ENCODE peak calls at places on chromosomes 3 and 15, in four cellular contexts. One of them, this sample, is unnamed.

GRCh38 chr3:38454179-38454883 is 641 bp downstream of the ACVR2B start:
- DNase-seq in cardiac fibroblast: peak
- DNase-seq in activated B cell treated with CpG ODN at 0.5 μM for 24 hours: no peak
- DNase-seq in A549: peak
- DNase-seq in this sample: peak

GRCh38 chr3:99256788-99257187 is 355.3 kb upstream of the DCBLD2 start:
- DNase-seq in activated B cell treated with CpG ODN at 0.5 μM for 24 hours: no peak
- DNase-seq in A549: no peak
- DNase-seq in cardiac fibroblast: no peak
- DNase-seq in this sample: no peak

GRCh38 chr3:170321326-170322034 is 36.0 kb upstream of the SKIL start:
- DNase-seq in A549: no peak
- DNase-seq in activated B cell treated with CpG ODN at 0.5 μM for 24 hours: no peak
- DNase-seq in cardiac fibroblast: no peak
- DNase-seq in this sample: no peak

GRCh38 chr3:14885307-14885706 is 62.1 kb upstream of the NR2C2 start:
- DNase-seq in A549: no peak
- DNase-seq in activated B cell treated with CpG ODN at 0.5 μM for 24 hours: no peak
- DNase-seq in cardiac fibroblast: no peak
- DNase-seq in this sample: peak

GRCh38 chr15:35279811-35280210 is 194.7 kb upstream of the NANOGP8 start:
- DNase-seq in A549: no peak
- DNase-seq in cardiac fibroblast: peak
- DNase-seq in activated B cell treated with CpG ODN at 0.5 μM for 24 hours: no peak
- DNase-seq in this sample: no peak

GRCh38 chr3:37511357-37511970 is 337.1 kb upstream of the LRRFIP2 start:
- DNase-seq in activated B cell treated with CpG ODN at 0.5 μM for 24 hours: no peak
- DNase-seq in cardiac fibroblast: no peak
- DNase-seq in A549: no peak
- DNase-seq in this sample: no peak

GRCh38 chr15:71753346-71753745 is 57.0 kb upstream of the NR2E3 start:
- DNase-seq in cardiac fibroblast: peak
- DNase-seq in activated B cell treated with CpG ODN at 0.5 μM for 24 hours: no peak
- DNase-seq in A549: peak
- DNase-seq in this sample: no peak

GRCh38 chr15:90863987-90864386 is 4.4 kb upstream of the FURIN start:
- DNase-seq in cardiac fibroblast: peak
- DNase-seq in A549: no peak
- DNase-seq in activated B cell treated with CpG ODN at 0.5 μM for 24 hours: no peak
- DNase-seq in this sample: no peak

DNA sequence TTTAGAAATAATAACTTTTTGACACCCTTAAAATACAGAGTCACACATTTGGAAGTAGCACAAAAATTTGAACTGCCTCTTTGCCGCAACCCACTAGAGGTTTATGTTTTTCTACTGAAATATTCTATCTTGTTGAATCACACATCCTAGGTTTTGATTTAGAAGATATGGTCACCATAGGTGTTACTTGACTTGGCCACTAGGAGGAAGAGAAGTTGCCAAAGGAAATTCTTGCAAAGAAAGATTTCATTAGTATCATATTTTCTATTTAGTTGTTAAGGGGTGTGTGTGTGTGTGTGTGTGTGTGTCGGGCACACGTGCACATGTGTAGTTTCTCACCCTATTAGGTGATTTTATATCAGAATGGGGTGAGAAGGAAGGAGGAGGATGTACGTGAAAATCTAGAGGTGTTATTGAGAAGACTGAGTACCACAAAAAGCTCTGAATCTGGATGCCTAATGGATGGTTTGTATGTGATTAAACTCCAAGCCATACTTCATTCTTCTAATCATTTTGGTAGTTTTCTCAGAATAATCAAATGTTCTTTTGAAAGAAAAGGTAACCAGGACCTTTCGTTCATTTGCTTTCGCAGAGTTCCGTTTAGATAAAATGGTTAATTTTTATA is 31.5 kb downstream of the ZFAND6 start:
- DNase-seq in cardiac fibroblast: peak
- DNase-seq in activated B cell treated with CpG ODN at 0.5 μM for 24 hours: no peak
- DNase-seq in A549: peak
- DNase-seq in this sample: no peak
- TF ChIP-seq CTCF in cardiac fibroblast: peak
- TF ChIP-seq CTCF in activated B cell treated with CpG ODN at 0.5 μM for 24 hours: no peak
- TF ChIP-seq CTCF in A549: peak
- TF ChIP-seq CTCF in this sample: peak

GRCh38 chr3:155835341-155836071 is 18.7 kb downstream of the SLC33A1 start:
- DNase-seq in A549: no peak
- DNase-seq in cardiac fibroblast: no peak
- DNase-seq in activated B cell treated with CpG ODN at 0.5 μM for 24 hours: no peak
- DNase-seq in this sample: no peak
- TF ChIP-seq CTCF in A549: no peak
- TF ChIP-seq CTCF in cardiac fibroblast: no peak
- TF ChIP-seq CTCF in activated B cell treated with CpG ODN at 0.5 μM for 24 hours: no peak
- TF ChIP-seq CTCF in this sample: no peak

GRCh38 chr15:69472575-69472974 is 20.0 kb downstream of the RPLP1 start:
- DNase-seq in cardiac fibroblast: no peak
- DNase-seq in A549: no peak
- DNase-seq in activated B cell treated with CpG ODN at 0.5 μM for 24 hours: no peak
- DNase-seq in this sample: no peak

GRCh38 chr15:69474291-69474690 is 21.7 kb downstream of the RPLP1 start:
- DNase-seq in A549: no peak
- DNase-seq in cardiac fibroblast: peak
- DNase-seq in activated B cell treated with CpG ODN at 0.5 μM for 24 hours: no peak
- DNase-seq in this sample: no peak

GRCh38 chr15:69475769-69476358 is 23.2 kb downstream of the RPLP1 start:
- DNase-seq in cardiac fibroblast: peak
- DNase-seq in activated B cell treated with CpG ODN at 0.5 μM for 24 hours: peak
- DNase-seq in A549: peak
- DNase-seq in this sample: peak

GRCh38 chr15:69476704-69477473 is 24.3 kb downstream of the RPLP1 start:
- DNase-seq in cardiac fibroblast: no peak
- DNase-seq in A549: no peak
- DNase-seq in activated B cell treated with CpG ODN at 0.5 μM for 24 hours: no peak
- DNase-seq in this sample: no peak

GRCh38 chr15:69474846-69475455 is 22.3 kb downstream of the RPLP1 start:
- DNase-seq in activated B cell treated with CpG ODN at 0.5 μM for 24 hours: no peak
- DNase-seq in A549: peak
- DNase-seq in cardiac fibroblast: peak
- DNase-seq in this sample: no peak
- TF ChIP-seq CTCF in activated B cell treated with CpG ODN at 0.5 μM for 24 hours: no peak
- TF ChIP-seq CTCF in A549: no peak
- TF ChIP-seq CTCF in cardiac fibroblast: peak
- TF ChIP-seq CTCF in this sample: no peak

GRCh38 chr3:71489315-71489761 is 94.2 kb downstream of the FOXP1 start:
- DNase-seq in A549: no peak
- DNase-seq in cardiac fibroblast: no peak
- DNase-seq in activated B cell treated with CpG ODN at 0.5 μM for 24 hours: no peak
- DNase-seq in this sample: peak

GRCh38 chr3:71492566-71492965 is 91.0 kb downstream of the FOXP1 start:
- DNase-seq in cardiac fibroblast: no peak
- DNase-seq in A549: no peak
- DNase-seq in activated B cell treated with CpG ODN at 0.5 μM for 24 hours: no peak
- DNase-seq in this sample: no peak

GRCh38 chr3:71490692-71491091 is 92.8 kb downstream of the FOXP1 start:
- DNase-seq in activated B cell treated with CpG ODN at 0.5 μM for 24 hours: no peak
- DNase-seq in cardiac fibroblast: no peak
- DNase-seq in A549: no peak
- DNase-seq in this sample: no peak

GRCh38 chr3:71492969-71493368 is 90.6 kb downstream of the FOXP1 start:
- DNase-seq in activated B cell treated with CpG ODN at 0.5 μM for 24 hours: no peak
- DNase-seq in cardiac fibroblast: no peak
- DNase-seq in A549: no peak
- DNase-seq in this sample: no peak

DNA sequence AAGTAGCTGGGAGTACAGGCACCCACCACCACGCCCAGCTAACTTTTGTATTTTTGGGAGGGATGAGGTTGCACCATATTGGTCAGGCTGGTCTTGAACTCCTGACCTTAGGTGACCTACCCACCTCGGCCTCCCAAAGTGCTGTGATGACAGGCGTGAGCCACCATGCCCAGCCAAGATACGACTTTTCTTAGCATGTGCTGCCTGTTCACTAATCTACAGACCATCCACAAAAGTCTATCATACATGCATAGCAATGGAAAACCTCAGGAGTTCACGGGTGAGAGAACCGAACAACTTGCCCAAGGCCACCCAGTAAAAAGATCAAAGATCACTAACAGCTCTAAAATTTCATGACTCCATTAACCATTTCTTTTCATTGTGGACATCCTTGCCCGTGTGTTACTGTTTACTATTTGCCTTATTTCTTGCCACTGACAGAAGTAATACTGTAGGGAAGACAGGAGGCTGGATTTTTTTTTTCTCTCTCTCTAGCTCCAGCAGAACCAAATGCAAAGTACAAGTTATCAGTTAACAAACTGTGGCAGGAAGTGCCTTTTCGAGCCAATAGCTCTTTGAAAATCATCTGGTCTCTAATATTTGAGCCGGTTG is 92.3 kb downstream of the FOXP1 start:
- DNase-seq in A549: no peak
- DNase-seq in cardiac fibroblast: no peak
- DNase-seq in activated B cell treated with CpG ODN at 0.5 μM for 24 hours: no peak
- DNase-seq in this sample: no peak
- TF ChIP-seq CTCF in A549: no peak
- TF ChIP-seq CTCF in cardiac fibroblast: no peak
- TF ChIP-seq CTCF in activated B cell treated with CpG ODN at 0.5 μM for 24 hours: no peak
- TF ChIP-seq CTCF in this sample: no peak

GRCh38 chr3:111691293-111691909 is 96.3 kb upstream of the ZBED2 start:
- DNase-seq in cardiac fibroblast: peak
- DNase-seq in activated B cell treated with CpG ODN at 0.5 μM for 24 hours: no peak
- DNase-seq in A549: peak
- DNase-seq in this sample: no peak
- TF ChIP-seq CTCF in cardiac fibroblast: peak
- TF ChIP-seq CTCF in activated B cell treated with CpG ODN at 0.5 μM for 24 hours: no peak
- TF ChIP-seq CTCF in A549: peak
- TF ChIP-seq CTCF in this sample: peak

DNA sequence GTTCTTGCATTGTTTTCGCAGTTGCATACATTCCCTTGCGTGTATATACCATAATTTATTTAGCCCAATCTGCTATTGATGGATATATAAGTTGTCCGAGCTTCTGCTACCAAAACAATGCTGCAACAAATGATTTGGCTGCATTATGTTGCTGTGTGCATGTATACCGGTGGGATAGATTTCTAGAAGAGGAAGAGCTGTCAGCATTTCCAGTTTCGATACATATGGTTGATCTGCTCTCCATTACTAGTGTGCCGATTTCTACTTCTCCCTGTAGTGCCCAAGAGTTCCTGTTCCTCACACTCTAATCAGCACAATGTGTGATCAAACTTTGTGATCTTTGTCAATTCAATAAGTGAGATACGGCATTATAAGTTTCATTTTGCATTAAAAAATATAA is 92.8 kb upstream of the NMNAT3 start:
- DNase-seq in A549: no peak
- DNase-seq in cardiac fibroblast: no peak
- DNase-seq in activated B cell treated with CpG ODN at 0.5 μM for 24 hours: no peak
- DNase-seq in this sample: no peak
- TF ChIP-seq CTCF in A549: no peak
- TF ChIP-seq CTCF in cardiac fibroblast: no peak
- TF ChIP-seq CTCF in activated B cell treated with CpG ODN at 0.5 μM for 24 hours: no peak
- TF ChIP-seq CTCF in this sample: no peak

GRCh38 chr3:152123457-152123856 is 145.3 kb upstream of the MBNL1 start:
- DNase-seq in A549: no peak
- DNase-seq in cardiac fibroblast: peak
- DNase-seq in activated B cell treated with CpG ODN at 0.5 μM for 24 hours: no peak
- DNase-seq in this sample: no peak
- TF ChIP-seq CTCF in A549: no peak
- TF ChIP-seq CTCF in cardiac fibroblast: peak
- TF ChIP-seq CTCF in activated B cell treated with CpG ODN at 0.5 μM for 24 hours: no peak
- TF ChIP-seq CTCF in this sample: no peak

GRCh38 chr3:102174312-102174712 is 260.5 kb upstream of the ZPLD1 start:
- DNase-seq in A549: peak
- DNase-seq in cardiac fibroblast: peak
- DNase-seq in activated B cell treated with CpG ODN at 0.5 μM for 24 hours: no peak
- DNase-seq in this sample: no peak

GRCh38 chr3:102165367-102165766 is 269.4 kb upstream of the ZPLD1 start:
- DNase-seq in activated B cell treated with CpG ODN at 0.5 μM for 24 hours: no peak
- DNase-seq in A549: no peak
- DNase-seq in cardiac fibroblast: peak
- DNase-seq in this sample: no peak

GRCh38 chr3:102174832-102175374 is 259.9 kb upstream of the ZPLD1 start:
- DNase-seq in activated B cell treated with CpG ODN at 0.5 μM for 24 hours: no peak
- DNase-seq in A549: peak
- DNase-seq in cardiac fibroblast: no peak
- DNase-seq in this sample: no peak

GRCh38 chr3:102169915-102170479 is 264.8 kb upstream of the ZPLD1 start:
- DNase-seq in activated B cell treated with CpG ODN at 0.5 μM for 24 hours: no peak
- DNase-seq in A549: no peak
- DNase-seq in cardiac fibroblast: no peak
- DNase-seq in this sample: no peak

DNA sequence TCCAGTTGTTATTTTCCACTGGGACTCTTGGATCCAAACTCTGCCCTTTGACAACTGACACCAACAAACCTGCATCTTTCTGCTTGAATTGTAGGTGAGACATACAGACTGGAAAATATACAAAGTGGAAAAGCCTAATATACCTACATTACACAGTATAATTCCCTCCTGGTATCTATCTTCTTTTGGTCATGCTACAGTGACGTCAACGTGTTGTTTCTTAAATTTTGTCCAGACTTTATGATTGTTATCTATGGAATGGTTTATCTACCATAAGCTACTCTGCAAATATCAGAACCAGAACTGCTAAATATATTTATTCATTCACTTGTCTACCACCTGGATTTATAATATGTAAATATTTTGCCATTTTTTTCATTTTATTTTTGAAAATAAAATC is 264.3 kb upstream of the ZPLD1 start:
- DNase-seq in cardiac fibroblast: no peak
- DNase-seq in A549: no peak
- DNase-seq in activated B cell treated with CpG ODN at 0.5 μM for 24 hours: no peak
- DNase-seq in this sample: no peak
- TF ChIP-seq CTCF in cardiac fibroblast: no peak
- TF ChIP-seq CTCF in A549: no peak
- TF ChIP-seq CTCF in activated B cell treated with CpG ODN at 0.5 μM for 24 hours: no peak
- TF ChIP-seq CTCF in this sample: no peak